ENCODE peak calls at places on chromosome 20, in four cellular contexts. H, V, I and L are unnamed samples.

GRCh38 chr20:59955131-59955796 is 3.0 kb upstream of the CDH26 start:
- DNase-seq in H (no peak), I (peak), V (no peak), L (no peak)

GRCh38 chr20:20317195-20318113 is 50.5 kb upstream of the INSM1 start:
- DNase-seq in V (no peak), H (no peak), I (no peak), L (no peak)

GRCh38 chr20:50172347-50173013 is 18.1 kb upstream of the CEBPB start:
- DNase-seq in I (no peak), H (peak), V (peak), L (no peak)

GRCh38 chr20:48187891-48188290 is 402.6 kb upstream of the SULF2 start:
- DNase-seq in I (no peak), V (peak), H (no peak), L (no peak)

GRCh38 chr20:24148372-24148771 is 159.8 kb upstream of the GGTLC1 start:
- DNase-seq in I (peak), H (no peak), V (no peak), L (no peak)

GRCh38 chr20:38369387-38369786 is 23.1 kb downstream of the LBP start:
- DNase-seq in I (peak), H (no peak), V (no peak), L (no peak)

GRCh38 chr20:8385247-8385646 is 253.2 kb downstream of the PLCB1 start:
- DNase-seq in H (peak), V (peak), I (no peak), L (no peak)

GRCh38 chr20:346640-347316 is at the start of gene NRSN2:
- DNase-seq in I (no peak), V (peak), H (peak), L (peak)

GRCh38 chr20:41078329-41078728 is 49.7 kb downstream of the TOP1 start:
- DNase-seq in I (peak), V (peak), H (peak), L (no peak)

GRCh38 chr20:35363190-35363589 is 48.6 kb downstream of the UQCC1 start:
- DNase-seq in V (peak), I (no peak), H (no peak), L (no peak)

GRCh38 chr20:24672886-24673677 is 203.7 kb downstream of the SYNDIG1 start:
- DNase-seq in V (peak), I (no peak), H (no peak), L (no peak)

GRCh38 chr20:63847374-63848002 is 13.8 kb upstream of the ABHD16B start:
- DNase-seq in I (peak), V (no peak), H (peak), L (no peak)

GRCh38 chr20:44843863-44844262 is 33.5 kb upstream of the RIMS4 start:
- DNase-seq in V (no peak), I (no peak), H (no peak), L (no peak)

GRCh38 chr20:36754656-36755222 is 8.8 kb upstream of the NDRG3 start:
- DNase-seq in V (peak), H (peak), I (peak), L (no peak)

GRCh38 chr20:47701612-47702011 is 83.7 kb downstream of the SULF2 start:
- DNase-seq in H (no peak), I (no peak), V (no peak), L (no peak)

GRCh38 chr20:63090682-63091571 is 84.2 kb upstream of the BHLHE23 start:
- DNase-seq in H (no peak), I (no peak), V (no peak), L (no peak)

GRCh38 chr20:57025261-57025660 is 241.2 kb downstream of the BMP7 start:
- DNase-seq in V (no peak), H (no peak), I (no peak), L (no peak)

GRCh38 chr20:32052792-32053362 is 835 bp downstream of the HCK start:
- DNase-seq in V (no peak), I (no peak), H (peak), L (no peak)

GRCh38 chr20:48734104-48734749 is 93.6 kb downstream of the PREX1 start:
- DNase-seq in H (no peak), I (no peak), V (no peak), L (no peak)

GRCh38 chr20:59751075-59751711 is 146.9 kb downstream of the PHACTR3 start:
- DNase-seq in V (peak), H (peak), I (peak), L (peak)

GRCh38 chr20:18679020-18679419 is 91.2 kb downstream of the DTD1 start:
- DNase-seq in I (no peak), H (no peak), V (peak), L (no peak)